ENCODE peak calls at places on chromosome 7, in five cellular contexts. One of them, this sample, is unnamed.
A peak's percentile ranks its signal among the peaks of the same experiment; 100 is the strongest.

GRCh38 chr7:137169282-137169698 is 174.2 kb downstream of the PTN start:
- DNase-seq in neural progenitor cell: peak; percentile 82
- DNase-seq in fibroblast of lung: peak; percentile 86
- DNase-seq in AG04449: peak; percentile 46
- DNase-seq in upper lobe of left lung: no peak
- DNase-seq in this sample: no peak

GRCh38 chr7:156693627-156694026 is 53.1 kb downstream of the RNF32 start:
- DNase-seq in upper lobe of left lung: no peak
- DNase-seq in fibroblast of lung: no peak
- DNase-seq in AG04449: no peak
- DNase-seq in neural progenitor cell: no peak
- DNase-seq in this sample: no peak

GRCh38 chr7:47449810-47450586 is 131.9 kb downstream of the TNS3 start:
- DNase-seq in AG04449: peak; percentile 60
- DNase-seq in upper lobe of left lung: no peak
- DNase-seq in neural progenitor cell: peak; percentile 50
- DNase-seq in fibroblast of lung: peak; percentile 98
- DNase-seq in this sample: no peak

GRCh38 chr7:97004931-97005763 is at the start of gene DLX6:
- DNase-seq in neural progenitor cell: peak; percentile 95
- DNase-seq in fibroblast of lung: peak; percentile 47
- DNase-seq in AG04449: no peak
- DNase-seq in upper lobe of left lung: peak; percentile 82
- DNase-seq in this sample: peak; percentile 76

GRCh38 chr7:115748123-115748738 is 282.3 kb downstream of the TFEC start:
- DNase-seq in fibroblast of lung: peak; percentile 19
- DNase-seq in AG04449: no peak
- DNase-seq in upper lobe of left lung: no peak
- DNase-seq in neural progenitor cell: peak; percentile 51
- DNase-seq in this sample: no peak

GRCh38 chr7:16603633-16604032 is 41.9 kb downstream of the ANKMY2 start:
- DNase-seq in upper lobe of left lung: no peak
- DNase-seq in neural progenitor cell: no peak
- DNase-seq in AG04449: no peak
- DNase-seq in fibroblast of lung: no peak
- DNase-seq in this sample: no peak

GRCh38 chr7:141366098-141366621 is 185.1 kb upstream of the AGK start:
- DNase-seq in fibroblast of lung: peak; percentile 56
- DNase-seq in upper lobe of left lung: no peak
- DNase-seq in neural progenitor cell: peak; percentile 85
- DNase-seq in AG04449: no peak
- DNase-seq in this sample: no peak

GRCh38 chr7:35268953-35269352 is 15.1 kb upstream of the TBX20 start:
- DNase-seq in neural progenitor cell: no peak
- DNase-seq in fibroblast of lung: no peak
- DNase-seq in upper lobe of left lung: no peak
- DNase-seq in AG04449: no peak
- DNase-seq in this sample: no peak

GRCh38 chr7:27116019-27116411 is 13.5 kb upstream of the HOXA2 start:
- DNase-seq in neural progenitor cell: no peak
- DNase-seq in fibroblast of lung: peak; percentile 30
- DNase-seq in AG04449: no peak
- DNase-seq in upper lobe of left lung: no peak
- DNase-seq in this sample: no peak

GRCh38 chr7:68542831-68543230 is 1055.4 kb upstream of the AUTS2 start:
- DNase-seq in neural progenitor cell: no peak
- DNase-seq in AG04449: no peak
- DNase-seq in fibroblast of lung: no peak
- DNase-seq in upper lobe of left lung: no peak
- DNase-seq in this sample: no peak

GRCh38 chr7:3242398-3242972 is 58.6 kb upstream of the SDK1 start:
- DNase-seq in AG04449: no peak
- DNase-seq in fibroblast of lung: no peak
- DNase-seq in upper lobe of left lung: no peak
- DNase-seq in neural progenitor cell: no peak
- DNase-seq in this sample: no peak

GRCh38 chr7:78350926-78351325 is 552.4 kb downstream of the PHTF2 start:
- DNase-seq in fibroblast of lung: no peak
- DNase-seq in AG04449: no peak
- DNase-seq in upper lobe of left lung: no peak
- DNase-seq in neural progenitor cell: no peak
- DNase-seq in this sample: no peak

GRCh38 chr7:24926623-24927539 is 53.1 kb downstream of the OSBPL3 start:
- DNase-seq in AG04449: peak; percentile 87
- DNase-seq in upper lobe of left lung: no peak
- DNase-seq in fibroblast of lung: no peak
- DNase-seq in neural progenitor cell: no peak
- DNase-seq in this sample: no peak

GRCh38 chr7:30924624-30925023 is 13.0 kb downstream of the AQP1 start:
- DNase-seq in upper lobe of left lung: no peak
- DNase-seq in AG04449: no peak
- DNase-seq in fibroblast of lung: no peak
- DNase-seq in neural progenitor cell: no peak
- DNase-seq in this sample: no peak

GRCh38 chr7:33886100-33886623 is 19.2 kb upstream of the BMPER start:
- DNase-seq in upper lobe of left lung: peak; percentile 6
- DNase-seq in fibroblast of lung: no peak
- DNase-seq in AG04449: no peak
- DNase-seq in neural progenitor cell: peak; percentile 72
- DNase-seq in this sample: no peak
- TF ChIP-seq CTCF in upper lobe of left lung: no peak
- TF ChIP-seq CTCF in fibroblast of lung: peak; percentile 31
- TF ChIP-seq CTCF in AG04449: peak; percentile 65
- TF ChIP-seq CTCF in neural progenitor cell: peak; percentile 58
- TF ChIP-seq CTCF in this sample: no peak

DNA sequence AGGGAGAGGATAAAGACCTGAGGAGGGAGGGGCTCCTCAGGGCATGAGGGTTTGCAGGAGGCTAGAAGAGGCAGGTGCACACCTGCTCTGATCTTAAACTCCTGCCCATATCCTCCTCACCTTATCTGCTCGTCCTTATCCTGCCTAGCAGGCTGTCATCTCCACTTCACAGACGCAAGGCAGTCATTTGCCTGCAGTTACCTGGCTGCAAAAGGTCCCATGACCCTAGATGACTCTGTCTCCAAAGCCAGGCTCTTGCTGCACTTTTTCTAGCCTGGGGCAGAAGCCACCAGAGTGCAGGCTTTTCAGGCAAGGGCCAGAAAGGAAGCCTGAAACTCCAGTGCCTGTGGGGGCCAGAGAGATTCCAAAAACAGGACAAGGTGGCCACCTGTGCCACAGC is 1.7 kb upstream of the ZNF853 start:
- DNase-seq in AG04449: no peak
- DNase-seq in upper lobe of left lung: no peak
- DNase-seq in fibroblast of lung: no peak
- DNase-seq in neural progenitor cell: no peak
- DNase-seq in this sample: no peak
- TF ChIP-seq CTCF in AG04449: no peak
- TF ChIP-seq CTCF in upper lobe of left lung: no peak
- TF ChIP-seq CTCF in fibroblast of lung: no peak
- TF ChIP-seq CTCF in neural progenitor cell: no peak
- TF ChIP-seq CTCF in this sample: no peak

DNA sequence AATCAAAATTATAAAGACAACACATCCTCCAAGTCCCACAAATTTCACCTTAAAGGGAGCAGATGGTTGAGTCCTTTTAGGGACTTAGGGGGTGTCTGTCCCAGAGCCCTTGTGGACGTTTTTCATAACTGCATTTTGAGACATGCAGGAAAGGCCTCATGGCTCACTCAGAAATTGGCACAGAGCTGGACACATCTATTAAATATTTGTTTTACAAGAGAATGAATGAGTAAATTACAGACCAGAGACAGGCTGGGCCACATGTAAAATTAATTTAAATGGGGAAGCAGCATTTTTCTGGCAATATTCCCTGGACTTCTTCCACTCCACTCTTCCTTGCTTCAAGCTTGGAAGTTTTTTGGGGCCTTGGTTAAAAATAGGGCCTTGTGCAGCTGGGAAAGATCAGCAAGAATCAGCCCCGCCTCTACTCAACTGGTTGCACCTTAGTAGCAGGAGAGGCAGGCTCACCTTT is 20.0 kb downstream of the LAMB1 start:
- DNase-seq in AG04449: no peak
- DNase-seq in neural progenitor cell: no peak
- DNase-seq in upper lobe of left lung: no peak
- DNase-seq in fibroblast of lung: peak; percentile 91
- DNase-seq in this sample: no peak
- TF ChIP-seq CTCF in AG04449: no peak
- TF ChIP-seq CTCF in neural progenitor cell: peak; percentile 29
- TF ChIP-seq CTCF in upper lobe of left lung: no peak
- TF ChIP-seq CTCF in fibroblast of lung: peak; percentile 40
- TF ChIP-seq CTCF in this sample: no peak

GRCh38 chr7:32427769-32428291 is 62.4 kb downstream of the LSM5 start:
- DNase-seq in neural progenitor cell: peak; percentile 98
- DNase-seq in upper lobe of left lung: peak; percentile 83
- DNase-seq in AG04449: peak; percentile 12
- DNase-seq in fibroblast of lung: peak; percentile 76
- DNase-seq in this sample: peak; percentile 76
- TF ChIP-seq CTCF in neural progenitor cell: peak; percentile 52
- TF ChIP-seq CTCF in upper lobe of left lung: no peak
- TF ChIP-seq CTCF in AG04449: peak; percentile 80
- TF ChIP-seq CTCF in fibroblast of lung: peak; percentile 33
- TF ChIP-seq CTCF in this sample: peak; percentile 14

GRCh38 chr7:1557006-1557405 is 1.0 kb upstream of the TMEM184A start:
- DNase-seq in fibroblast of lung: no peak
- DNase-seq in upper lobe of left lung: no peak
- DNase-seq in AG04449: no peak
- DNase-seq in neural progenitor cell: no peak
- DNase-seq in this sample: no peak

GRCh38 chr7:1558841-1559625 is 3.0 kb upstream of the TMEM184A start:
- DNase-seq in upper lobe of left lung: peak; percentile 84
- DNase-seq in fibroblast of lung: no peak
- DNase-seq in neural progenitor cell: no peak
- DNase-seq in AG04449: no peak
- DNase-seq in this sample: no peak

GRCh38 chr7:1557771-1558170 is 1.8 kb upstream of the TMEM184A start:
- DNase-seq in upper lobe of left lung: peak; percentile 76
- DNase-seq in neural progenitor cell: no peak
- DNase-seq in AG04449: no peak
- DNase-seq in fibroblast of lung: no peak
- DNase-seq in this sample: no peak

GRCh38 chr7:1559626-1560590 is 3.9 kb upstream of the TMEM184A start:
- DNase-seq in neural progenitor cell: no peak
- DNase-seq in upper lobe of left lung: peak; percentile 79
- DNase-seq in fibroblast of lung: no peak
- DNase-seq in AG04449: no peak
- DNase-seq in this sample: no peak

GRCh38 chr7:1558181-1558811 is 2.3 kb upstream of the TMEM184A start:
- DNase-seq in AG04449: no peak
- DNase-seq in fibroblast of lung: no peak
- DNase-seq in neural progenitor cell: no peak
- DNase-seq in upper lobe of left lung: peak; percentile 68
- DNase-seq in this sample: no peak
- TF ChIP-seq CTCF in AG04449: peak; percentile 25
- TF ChIP-seq CTCF in fibroblast of lung: no peak
- TF ChIP-seq CTCF in neural progenitor cell: peak; percentile 7
- TF ChIP-seq CTCF in upper lobe of left lung: no peak
- TF ChIP-seq CTCF in this sample: peak; percentile 23

DNA sequence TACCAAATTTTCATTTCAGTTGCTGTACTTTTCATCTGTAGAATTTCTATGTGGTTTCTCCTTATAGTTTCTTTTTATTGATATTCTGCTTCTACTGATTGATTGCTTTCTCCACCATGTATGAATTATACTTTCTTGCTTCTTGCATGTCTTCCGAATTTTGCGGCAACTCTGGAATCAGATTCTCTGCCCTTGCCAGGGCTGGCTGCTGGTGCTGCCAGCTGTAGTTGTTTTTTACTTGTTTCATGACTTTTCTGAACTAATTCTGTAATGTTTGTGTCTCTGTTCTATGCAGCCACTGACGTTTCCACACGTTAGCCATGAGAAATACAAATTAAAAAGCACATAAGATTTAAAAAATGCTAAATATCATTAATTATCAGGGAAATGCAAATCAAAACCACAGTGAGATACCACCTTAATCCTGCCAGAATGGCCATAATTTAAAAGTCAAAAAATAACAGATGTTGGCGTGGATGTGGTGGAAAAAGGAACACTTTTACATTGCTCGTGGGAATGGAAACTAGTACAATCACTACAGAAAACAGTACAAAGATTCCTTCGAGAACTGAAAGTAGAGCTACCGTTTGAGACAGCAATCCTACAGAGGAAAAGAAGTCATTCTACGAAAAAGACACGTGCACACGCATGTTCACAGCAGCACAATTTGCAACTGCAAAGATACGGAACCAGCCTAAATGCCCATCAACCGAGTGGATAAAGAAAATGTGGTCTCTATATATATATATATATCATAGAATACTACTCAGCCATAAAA is 51.5 kb downstream of the MAD1L1 start:
- DNase-seq in neural progenitor cell: no peak
- DNase-seq in AG04449: no peak
- DNase-seq in upper lobe of left lung: no peak
- DNase-seq in fibroblast of lung: no peak
- DNase-seq in this sample: no peak
- TF ChIP-seq CTCF in neural progenitor cell: no peak
- TF ChIP-seq CTCF in AG04449: no peak
- TF ChIP-seq CTCF in upper lobe of left lung: no peak
- TF ChIP-seq CTCF in fibroblast of lung: no peak
- TF ChIP-seq CTCF in this sample: no peak

GRCh38 chr7:142557971-142558582 is 191.2 kb upstream of the PRSS1 start:
- DNase-seq in neural progenitor cell: peak; percentile 70
- DNase-seq in AG04449: no peak
- DNase-seq in fibroblast of lung: peak; percentile 64
- DNase-seq in upper lobe of left lung: no peak
- DNase-seq in this sample: peak; percentile 45
- TF ChIP-seq CTCF in neural progenitor cell: peak; percentile 86
- TF ChIP-seq CTCF in AG04449: peak; percentile 65
- TF ChIP-seq CTCF in fibroblast of lung: peak; percentile 70
- TF ChIP-seq CTCF in upper lobe of left lung: no peak
- TF ChIP-seq CTCF in this sample: peak; percentile 94

This sample was measured in GM13977.